ENCODE peak calls at places on chromosome 21, in ten cellular contexts. L, C, Z, K, W, V, X, I, Q and F are unnamed samples.

GRCh38 chr21:34554227-34554626 is 42.2 kb upstream of the KCNE1 start:
- DNase-seq in K (no peak), L (no peak), I (no peak), Z (no peak), W (no peak), C (no peak), X (no peak), Q (no peak), V (no peak), F (no peak)

GRCh38 chr21:33380483-33380998 is 22.7 kb upstream of the IFNGR2 start:
- DNase-seq in L (peak), Z (peak), V (peak), W (peak), I (peak), X (peak), K (peak), C (peak), Q (peak), F (peak)

GRCh38 chr21:44919111-44919912 is 1.4 kb downstream of the ITGB2 start:
- DNase-seq in Q (no peak), C (no peak), L (no peak), I (no peak), V (no peak), X (no peak), W (no peak), Z (no peak), K (no peak), F (no peak)

GRCh38 chr21:15483138-15483780 is 246.5 kb upstream of the USP25 start:
- DNase-seq in Z (peak), I (peak), W (peak), K (peak), L (peak), X (peak), V (peak), C (peak), Q (peak), F (peak)

GRCh38 chr21:16945580-16945979 is 567.3 kb upstream of the CXADR start:
- DNase-seq in L (no peak), I (no peak), X (no peak), Q (no peak), K (no peak), C (no peak), Z (no peak), V (no peak), W (no peak), F (no peak)

GRCh38 chr21:21730524-21730923 is 732.3 kb downstream of the NCAM2 start:
- DNase-seq in Q (no peak), X (peak), V (no peak), K (no peak), W (no peak), I (no peak), L (no peak), Z (no peak), C (no peak), F (no peak)

GRCh38 chr21:45535341-45536081 is 6.7 kb downstream of the SLC19A1 start:
- DNase-seq in W (no peak), X (no peak), I (no peak), Q (peak), V (peak), Z (no peak), L (no peak), C (peak), K (no peak), F (no peak)

GRCh38 chr21:14581902-14582457 is 35.9 kb upstream of the SAMSN1 start:
- DNase-seq in Z (no peak), C (no peak), V (no peak), L (no peak), Q (no peak), I (no peak), K (no peak), X (no peak), W (no peak), F (no peak)

GRCh38 chr21:37874904-37875780 is 41.1 kb downstream of the KCNJ6 start:
- DNase-seq in L (no peak), W (no peak), I (no peak), Q (peak), V (no peak), X (no peak), C (no peak), Z (no peak), K (no peak), F (no peak)

GRCh38 chr21:35128526-35128925 is 79.4 kb upstream of the RUNX1 start:
- DNase-seq in V (no peak), Q (no peak), K (no peak), C (no peak), X (no peak), Z (no peak), I (no peak), W (no peak), L (no peak), F (no peak)

GRCh38 chr21:23008803-23009202 is 2010.6 kb downstream of the NCAM2 start:
- DNase-seq in Z (no peak), V (no peak), W (no peak), K (no peak), I (no peak), X (no peak), Q (no peak), L (no peak), C (no peak), F (no peak)

GRCh38 chr21:44454058-44454457 is 1.3 kb upstream of the LRRC3 start:
- DNase-seq in X (no peak), L (no peak), V (no peak), C (no peak), W (no peak), Q (no peak), K (no peak), I (no peak), Z (no peak), F (no peak)

GRCh38 chr21:43712268-43712942 is 6.5 kb upstream of the PDXK start:
- DNase-seq in W (peak), K (no peak), X (peak), Z (no peak), V (peak), L (no peak), Q (no peak), I (no peak), C (no peak), F (peak)

GRCh38 chr21:21230672-21231071 is 232.5 kb downstream of the NCAM2 start:
- DNase-seq in Q (no peak), X (peak), V (no peak), W (no peak), Z (no peak), K (no peak), C (no peak), L (no peak), I (no peak), F (no peak)

GRCh38 chr21:45533731-45534571 is 8.3 kb downstream of the SLC19A1 start:
- DNase-seq in X (no peak), L (peak), I (no peak), Q (peak), W (no peak), C (peak), V (peak), K (no peak), Z (no peak), F (no peak)

GRCh38 chr21:35370671-35371070 is 321.6 kb upstream of the RUNX1 start:
- DNase-seq in Q (no peak), X (no peak), Z (no peak), K (no peak), V (no peak), I (no peak), C (no peak), W (no peak), L (no peak), F (no peak)

GRCh38 chr21:44455524-44456206 is 355 bp downstream of the LRRC3 start:
- DNase-seq in Z (no peak), X (no peak), I (no peak), Q (no peak), W (no peak), L (peak), K (peak), C (peak), V (peak), F (peak)

GRCh38 chr21:29083306-29083705 is 9.9 kb upstream of the CCT8 start:
- DNase-seq in L (no peak), Q (no peak), I (no peak), V (no peak), X (no peak), W (no peak), K (no peak), Z (no peak), C (no peak), F (no peak)
- TF ChIP-seq POLR2A in L (no peak), Q (no peak), I (no peak), V (no peak), X (no peak), W (no peak), K (no peak), Z (no peak), C (no peak), F (no peak)

GRCh38 chr21:29073222-29074006 is at the start of gene CCT8:
- DNase-seq in W (peak), Q (peak), L (peak), I (peak), C (peak), Z (peak), X (peak), K (peak), V (peak), F (peak)
- TF ChIP-seq POLR2A in W (peak), Q (no peak), L (no peak), I (peak), C (peak), Z (peak), X (peak), K (peak), V (peak), F (peak)

GRCh38 chr21:42390696-42391095 is 5.2 kb downstream of the TMPRSS3 start:
- DNase-seq in C (no peak), X (no peak), K (no peak), Q (no peak), L (no peak), W (no peak), I (no peak), V (no peak), Z (no peak), F (no peak)

GRCh38 chr21:42390193-42390592 is 5.7 kb downstream of the TMPRSS3 start:
- DNase-seq in C (no peak), Q (no peak), K (no peak), X (no peak), W (no peak), I (no peak), L (no peak), V (no peak), Z (no peak), F (no peak)

GRCh38 chr21:42387843-42388242 is 8.0 kb downstream of the TMPRSS3 start:
- DNase-seq in I (no peak), K (no peak), Q (no peak), Z (no peak), C (no peak), V (peak), L (no peak), X (no peak), W (no peak), F (no peak)

GRCh38 chr21:42389449-42389835 is 6.4 kb downstream of the TMPRSS3 start:
- DNase-seq in I (no peak), V (peak), Z (no peak), W (no peak), C (no peak), L (no peak), X (no peak), K (no peak), Q (no peak), F (peak)

DNA sequence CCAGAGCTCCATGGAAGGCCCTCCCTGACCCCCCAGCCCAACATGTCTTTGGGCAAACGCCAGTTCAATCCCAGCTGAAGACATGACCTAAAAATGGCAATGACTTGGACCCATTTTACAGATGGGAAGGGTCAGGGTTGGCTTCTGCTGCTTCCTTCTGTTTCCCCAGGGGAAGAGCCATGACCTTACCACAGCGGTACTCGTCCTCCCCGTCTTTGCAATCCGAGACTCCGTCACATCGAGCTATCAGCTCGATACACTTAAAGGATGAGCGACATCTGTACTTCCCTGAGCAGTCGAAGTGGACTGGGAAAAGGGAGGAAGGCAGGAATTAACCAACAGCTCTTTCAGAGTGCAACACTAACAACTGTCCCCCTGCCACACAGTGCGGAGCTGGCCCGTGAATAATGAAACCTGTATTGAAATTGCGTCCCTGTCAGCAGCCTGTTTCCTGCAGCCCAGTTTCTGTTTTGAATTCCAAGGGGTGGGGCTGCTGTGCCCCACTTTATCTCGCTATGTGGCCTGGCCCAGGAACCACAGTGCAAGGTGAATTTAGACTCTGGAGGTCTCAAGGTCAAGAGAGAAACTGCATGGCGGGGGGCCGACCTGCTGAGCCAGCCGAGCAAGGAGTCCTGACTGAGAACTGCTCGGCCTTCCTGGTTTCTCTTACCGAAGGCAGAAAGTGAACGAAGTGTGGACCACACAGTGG is 7.0 kb downstream of the TMPRSS3 start:
- DNase-seq in W (no peak), X (no peak), I (no peak), C (no peak), V (no peak), Z (no peak), K (no peak), L (no peak), Q (no peak), F (no peak)
- TF ChIP-seq POLR2A in W (no peak), X (no peak), I (peak), C (no peak), V (no peak), Z (no peak), K (no peak), L (no peak), Q (no peak), F (no peak)

DNA sequence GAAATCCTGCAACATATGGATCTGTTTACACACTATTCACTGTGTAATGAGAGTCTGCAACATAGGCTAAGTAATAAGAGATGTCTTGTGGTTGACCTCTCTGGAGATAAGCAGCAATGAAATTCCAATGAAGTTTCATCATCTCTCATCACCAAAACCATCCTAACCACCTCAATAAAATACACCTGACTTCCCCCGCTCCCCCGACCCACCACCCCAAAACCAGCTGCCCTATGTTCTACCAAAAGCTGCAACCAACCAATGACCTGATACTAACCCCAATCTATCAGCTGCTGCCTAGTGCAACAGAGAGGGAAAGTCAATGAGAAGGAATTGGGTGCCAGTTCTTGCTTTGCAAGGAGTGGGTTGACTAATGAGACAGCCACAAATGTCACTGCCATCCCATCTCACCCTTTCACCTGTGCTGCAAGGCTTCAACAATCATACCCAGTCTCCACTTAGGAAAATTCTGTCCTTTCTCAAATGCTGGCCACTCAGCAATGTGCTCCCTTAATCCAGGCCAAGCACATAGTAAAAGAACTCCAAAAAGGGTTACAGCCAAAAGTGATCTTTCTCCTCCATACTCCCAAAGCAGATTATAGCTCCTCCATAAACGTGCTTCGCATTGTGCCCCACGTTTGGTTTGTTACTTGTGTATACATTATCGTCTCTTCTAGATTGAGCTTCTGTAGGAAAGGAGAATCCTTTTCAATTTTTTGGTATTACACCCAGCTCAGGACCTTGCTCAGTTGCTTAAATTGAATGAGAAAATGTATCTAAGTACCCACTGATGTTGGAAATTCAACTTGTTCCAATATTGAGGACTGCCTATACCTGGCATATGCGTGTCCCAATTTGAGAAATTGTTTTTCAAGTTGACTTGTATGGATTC is 29.0 kb downstream of the MRPL39 start:
- DNase-seq in Q (no peak), X (peak), K (no peak), I (peak), V (no peak), L (no peak), W (no peak), C (no peak), Z (no peak), F (no peak)
- TF ChIP-seq POLR2A in Q (no peak), X (no peak), K (no peak), I (peak), V (no peak), L (no peak), W (no peak), C (no peak), Z (no peak), F (no peak)

GRCh38 chr21:29056538-29057050 is 16.9 kb downstream of the CCT8 start:
- DNase-seq in I (no peak), C (no peak), Z (no peak), K (no peak), Q (no peak), L (no peak), X (no peak), V (no peak), W (no peak), F (no peak)

GRCh38 chr21:29053011-29053553 is 20.4 kb downstream of the CCT8 start:
- DNase-seq in V (no peak), X (no peak), K (no peak), Q (no peak), I (no peak), C (no peak), Z (no peak), W (no peak), L (no peak), F (no peak)

GRCh38 chr21:29056005-29056404 is 17.4 kb downstream of the CCT8 start:
- DNase-seq in K (no peak), L (no peak), V (no peak), W (no peak), Q (no peak), C (no peak), Z (no peak), I (no peak), X (peak), F (no peak)

GRCh38 chr21:29053656-29054055 is 19.8 kb downstream of the CCT8 start:
- DNase-seq in W (no peak), X (peak), Q (no peak), K (no peak), I (no peak), Z (no peak), C (no peak), V (no peak), L (no peak), F (no peak)

GRCh38 chr21:29055080-29055479 is 18.4 kb downstream of the CCT8 start:
- DNase-seq in K (no peak), L (no peak), Z (no peak), I (no peak), Q (no peak), V (no peak), X (no peak), W (no peak), C (no peak), F (no peak)
- TF ChIP-seq POLR2A in K (no peak), L (no peak), Z (no peak), I (peak), Q (no peak), V (no peak), X (no peak), W (no peak), C (no peak), F (no peak)

GRCh38 chr21:36429672-36430546 is 44.7 kb downstream of the CHAF1B start:
- DNase-seq in Z (peak), C (peak), Q (peak), I (peak), W (peak), L (peak), K (peak), V (peak), X (peak), F (peak)
- TF ChIP-seq POLR2A in Z (peak), C (peak), Q (no peak), I (peak), W (peak), L (no peak), K (peak), V (peak), X (peak), F (no peak)

GRCh38 chr21:41419921-41420862 is 5.8 kb upstream of the MX1 start:
- DNase-seq in K (peak), V (peak), Z (peak), Q (peak), W (peak), C (peak), X (peak), L (peak), I (peak), F (peak)
- TF ChIP-seq POLR2A in K (no peak), V (no peak), Z (peak), Q (no peak), W (peak), C (no peak), X (no peak), L (no peak), I (peak), F (peak)

GRCh38 chr21:38958940-38959685 is 153.4 kb downstream of the ETS2 start:
- DNase-seq in L (peak), C (peak), Q (no peak), I (no peak), X (peak), V (peak), K (no peak), Z (peak), W (no peak), F (no peak)
- TF ChIP-seq POLR2A in L (no peak), C (no peak), Q (no peak), I (no peak), X (no peak), V (peak), K (no peak), Z (no peak), W (no peak), F (no peak)

DNA sequence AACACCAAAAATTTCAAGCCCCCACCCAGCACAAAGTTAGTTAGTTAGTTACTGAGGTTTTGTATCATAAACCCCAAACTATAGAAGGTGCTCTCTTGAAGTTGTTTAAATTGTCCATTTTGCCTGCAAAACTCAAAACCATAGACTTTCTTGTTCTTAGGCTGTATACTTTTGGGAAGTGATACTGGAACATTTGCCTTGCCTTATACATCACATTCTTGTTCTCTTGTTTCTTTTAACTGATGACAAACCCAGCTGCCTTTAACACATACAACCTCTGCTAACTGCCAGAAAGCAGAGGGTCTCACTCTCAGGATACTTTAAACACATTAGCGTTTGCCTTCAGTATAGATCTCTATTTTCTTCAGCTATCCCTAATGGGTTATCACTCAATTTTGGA is 570.5 kb downstream of the MRPL39 start:
- DNase-seq in W (no peak), V (no peak), K (no peak), Q (no peak), I (no peak), X (no peak), Z (no peak), L (no peak), C (no peak), F (no peak)
- TF ChIP-seq POLR2A in W (no peak), V (no peak), K (no peak), Q (no peak), I (no peak), X (no peak), Z (no peak), L (no peak), C (no peak), F (no peak)

GRCh38 chr21:38910390-38911008 is 104.8 kb downstream of the ETS2 start:
- DNase-seq in W (no peak), I (no peak), C (no peak), K (no peak), X (no peak), V (peak), L (no peak), Q (no peak), Z (no peak), F (no peak)
- TF ChIP-seq POLR2A in W (no peak), I (no peak), C (no peak), K (no peak), X (no peak), V (no peak), L (no peak), Q (no peak), Z (no peak), F (no peak)